ENCODE peak calls at places on chromosomes 5 and 9, in four cellular contexts. N, G, O and F are unnamed samples.
A peak's percentile ranks its signal among the peaks of the same experiment; 100 is the strongest.

GRCh38 chr9:128159073-128159783 is 837 bp upstream of the BBLN start:
- DNase-seq in N (no peak), G (no peak), O (no peak), F (no peak)

GRCh38 chr5:179825655-179826182 is 5.0 kb downstream of the SQSTM1 start:
- DNase-seq in N (no peak), G (no peak), O (no peak), F (no peak)

GRCh38 chr5:113081881-113082546 is 105.4 kb downstream of the DCP2 start:
- DNase-seq in N (no peak), G (no peak), O (no peak), F (no peak)

GRCh38 chr5:115472601-115473000 is 72.0 kb downstream of the FEM1C start:
- DNase-seq in N (no peak), G (no peak), O (no peak), F (no peak)

GRCh38 chr5:177595991-177596774 is 3.7 kb upstream of the B4GALT7 start:
- DNase-seq in N (no peak), G (no peak), O (no peak), F (no peak)

GRCh38 chr5:167699434-167699833 is 592.0 kb upstream of the WWC1 start:
- DNase-seq in N (no peak), G (peak; percentile 99), O (peak; percentile 9), F (no peak)

GRCh38 chr5:178147406-178147805 is 6.3 kb downstream of the NHP2 start:
- DNase-seq in N (no peak), G (no peak), O (no peak), F (no peak)

GRCh38 chr9:21357479-21358290 is 7.0 kb upstream of the IFNA6 start:
- DNase-seq in N (no peak), G (no peak), O (no peak), F (no peak)

GRCh38 chr5:89211836-89212235 is 328.9 kb upstream of the MEF2C start:
- DNase-seq in N (no peak), G (peak; percentile 77), O (no peak), F (no peak)

GRCh38 chr5:138271281-138271680 is 3.1 kb downstream of the GFRA3 start:
- DNase-seq in N (no peak), G (no peak), O (no peak), F (no peak)

GRCh38 chr9:38621434-38622082 is 1.2 kb upstream of the ANKRD18A start:
- DNase-seq in N (no peak), G (no peak), O (peak; percentile 30), F (no peak)

GRCh38 chr9:135774794-135775525 is 73.0 kb downstream of the KCNT1 start:
- DNase-seq in N (no peak), G (no peak), O (no peak), F (no peak)

GRCh38 chr9:36988848-36989247 is 45.2 kb downstream of the PAX5 start:
- DNase-seq in N (no peak), G (no peak), O (no peak), F (no peak)

GRCh38 chr9:127074561-127075548 is 47.6 kb downstream of the ANGPTL2 start:
- DNase-seq in N (no peak), G (no peak), O (no peak), F (no peak)

GRCh38 chr9:36572515-36573418 is at the start of gene MELK:
- DNase-seq in N (no peak), G (no peak), O (peak; percentile 85), F (no peak)

GRCh38 chr5:87302061-87302460 is 34.4 kb downstream of the RASA1 start:
- DNase-seq in N (no peak), G (no peak), O (no peak), F (no peak)

GRCh38 chr5:151825445-151825844 is 53.7 kb downstream of the G3BP1 start:
- DNase-seq in N (no peak), G (peak; percentile 40), O (peak; percentile 65), F (no peak)

GRCh38 chr5:180869587-180869986 is 8.5 kb upstream of the ZFP62 start:
- DNase-seq in N (no peak), G (no peak), O (no peak), F (no peak)

GRCh38 chr5:77232959-77233358 is 22.5 kb downstream of the PDE8B start:
- DNase-seq in N (no peak), G (no peak), O (no peak), F (no peak)

GRCh38 chr5:16870878-16871277 is 65.2 kb downstream of the MYO10 start:
- DNase-seq in N (no peak), G (no peak), O (no peak), F (no peak)

GRCh38 chr9:130443840-130444492 is 795 bp upstream of the ASS1 start:
- DNase-seq in N (no peak), G (no peak), O (no peak), F (no peak)

GRCh38 chr9:130445268-130445983 is 665 bp downstream of the ASS1 start:
- DNase-seq in N (no peak), G (no peak), O (peak; percentile 42), F (no peak)

GRCh38 chr9:130443456-130443801 is 1.3 kb upstream of the ASS1 start:
- DNase-seq in N (no peak), G (no peak), O (no peak), F (no peak)

GRCh38 chr9:130446111-130446861 is 1.5 kb downstream of the ASS1 start:
- DNase-seq in N (no peak), G (peak; percentile 59), O (no peak), F (no peak)

DNA sequence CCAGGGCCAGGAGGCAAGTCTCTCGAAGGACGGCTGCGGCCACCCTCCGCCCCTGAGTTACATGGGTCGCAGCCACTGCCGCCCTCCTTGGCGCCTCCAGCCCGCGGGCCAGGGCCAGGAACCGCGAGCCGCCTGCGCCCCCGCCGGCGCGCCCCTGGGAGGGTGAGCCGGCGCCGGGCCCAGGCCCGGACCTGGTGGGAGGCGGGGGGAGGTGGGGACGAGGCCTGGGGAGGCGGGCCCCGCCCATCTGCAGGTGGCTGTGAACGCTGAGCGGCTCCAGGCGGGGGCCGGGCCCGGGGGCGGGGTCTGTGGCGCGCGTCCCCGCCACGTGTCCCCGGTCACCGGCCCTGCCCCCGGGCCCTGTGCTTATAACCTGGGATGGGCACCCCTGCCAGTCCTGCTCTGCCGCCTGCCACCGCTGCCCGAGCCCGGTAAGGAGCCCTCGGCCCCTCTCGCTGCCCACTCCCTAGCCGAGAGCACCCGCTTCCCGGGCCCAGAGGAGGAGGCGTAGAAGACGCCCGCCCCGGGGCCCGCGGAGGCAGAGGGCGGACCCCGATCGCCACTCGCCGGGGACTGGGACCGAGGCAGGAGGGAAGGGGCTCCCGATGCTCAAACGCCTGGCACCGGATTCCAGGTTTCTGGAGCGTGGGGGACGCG is at the start of gene ASS1:
- DNase-seq in N (no peak), G (no peak), O (peak; percentile 28), F (no peak)
- TF ChIP-seq CTCF in N (no peak), G (no peak), O (no peak), F (no peak)

GRCh38 chr9:112853882-112854585 is 36.6 kb downstream of the SLC46A2 start:
- DNase-seq in N (no peak), G (no peak), O (no peak), F (no peak)
- TF ChIP-seq CTCF in N (no peak), G (no peak), O (no peak), F (no peak)

DNA sequence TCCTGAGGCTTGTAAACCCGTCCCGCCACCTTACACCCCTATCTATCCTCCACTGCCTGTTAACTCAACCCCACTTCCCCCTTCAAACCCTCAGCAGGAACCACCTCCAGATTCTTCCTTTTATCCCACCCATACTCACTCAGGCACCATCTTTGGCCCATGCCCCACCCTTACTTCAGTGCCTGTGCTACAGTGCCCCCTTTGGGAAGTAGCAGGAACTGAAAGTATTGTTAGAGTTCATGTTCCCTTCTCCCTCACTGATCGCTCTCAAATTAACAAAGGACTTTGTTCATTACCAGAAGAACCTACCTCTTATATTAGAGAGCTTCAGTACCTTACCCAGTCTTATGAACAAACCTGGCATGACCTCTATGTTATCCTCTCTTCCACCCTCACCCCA is 92.2 kb upstream of the MOCS2 start:
- DNase-seq in N (no peak), G (no peak), O (no peak), F (no peak)
- TF ChIP-seq CTCF in N (no peak), G (no peak), O (peak; percentile 38), F (no peak)

DNA sequence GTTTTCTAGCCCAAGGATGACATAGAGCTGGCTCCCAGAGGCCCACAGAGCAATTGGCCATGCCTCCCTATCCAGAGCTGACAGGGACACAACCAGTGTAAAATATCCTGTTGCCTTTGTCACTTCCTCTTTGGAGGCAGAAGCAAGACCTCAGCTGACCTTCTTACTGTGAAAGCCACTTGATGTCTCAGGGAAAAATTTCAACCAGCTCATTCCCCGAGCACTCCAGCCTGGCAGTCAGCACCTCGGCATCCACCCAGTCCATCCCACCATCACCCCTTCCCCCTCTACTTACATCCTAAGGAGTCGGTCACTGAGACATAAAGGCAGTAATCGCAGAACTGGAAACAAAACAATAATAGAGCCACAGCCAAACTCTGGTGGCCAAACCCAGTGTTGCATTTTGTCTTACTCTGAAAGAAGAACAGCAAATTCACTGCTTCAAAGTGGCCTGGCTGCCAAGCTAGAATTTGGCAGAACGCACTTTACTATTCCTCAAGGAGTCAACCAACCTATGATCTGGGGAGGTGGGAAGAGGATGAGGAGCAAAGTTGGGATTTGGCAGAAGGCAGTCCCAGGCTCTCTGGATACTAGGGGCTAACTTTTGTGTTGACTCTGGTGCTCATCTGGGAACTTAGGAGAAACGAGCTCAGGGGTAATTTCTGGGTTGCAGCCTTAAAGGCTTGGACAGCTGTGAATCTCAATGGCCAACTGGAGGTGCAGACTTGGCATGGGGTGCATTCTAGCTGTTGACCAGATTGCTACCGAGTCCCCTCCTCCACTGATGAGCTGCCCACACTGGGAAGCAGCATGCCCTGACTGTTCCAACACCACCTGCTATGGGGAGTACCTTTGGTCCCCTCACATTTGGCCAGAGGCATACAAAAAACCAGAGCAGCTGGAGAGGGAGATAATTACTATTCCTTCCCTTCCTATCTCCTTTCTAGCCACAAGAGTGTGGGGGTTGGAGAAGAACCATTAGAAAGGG is 13.7 kb downstream of the NIPAL4 start:
- DNase-seq in N (no peak), G (peak; percentile 67), O (no peak), F (no peak)
- TF ChIP-seq CTCF in N (no peak), G (peak; percentile 9), O (peak; percentile 21), F (no peak)

GRCh38 chr5:95178046-95178651 is 106.7 kb downstream of the MCTP1 start:
- DNase-seq in N (no peak), G (peak; percentile 33), O (no peak), F (no peak)
- TF ChIP-seq CTCF in N (no peak), G (peak; percentile 10), O (no peak), F (no peak)

DNA sequence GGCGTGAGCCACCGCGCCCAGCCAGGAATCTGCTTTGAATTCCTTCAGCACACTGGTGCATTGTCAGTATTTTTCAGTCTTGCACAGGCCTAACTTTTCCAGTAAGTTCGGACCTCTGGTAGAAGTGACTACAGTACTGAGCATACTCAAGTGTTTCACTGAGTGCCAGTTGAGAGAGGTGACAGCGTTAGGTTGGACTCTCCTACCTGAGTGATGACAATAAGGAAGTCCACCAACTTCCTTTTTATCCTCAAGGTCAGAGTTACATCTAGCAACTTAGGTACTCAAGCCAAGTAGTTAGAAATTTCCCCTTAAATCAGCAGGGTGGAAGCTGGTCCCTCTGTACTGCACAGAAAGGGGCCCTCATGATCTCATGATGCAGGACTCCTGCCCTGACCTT is 26.0 kb upstream of the FSD1L start:
- DNase-seq in N (no peak), G (no peak), O (no peak), F (no peak)
- TF ChIP-seq CTCF in N (no peak), G (no peak), O (no peak), F (no peak)

GRCh38 chr5:118761814-118762213 is 226.5 kb downstream of the DTWD2 start:
- DNase-seq in N (no peak), G (no peak), O (no peak), F (no peak)
- TF ChIP-seq CTCF in N (no peak), G (no peak), O (no peak), F (no peak)